ENCODE peak calls at places on chromosome 21, in ten cellular contexts. W, G, Y, J, R, E, I, X, A and Z are unnamed samples.

GRCh38 chr21:31397939-31398338 is 53.9 kb upstream of the TIAM1 start:
- DNase-seq in J (no peak), E (no peak), G (no peak), Y (no peak), I (no peak), A (peak), R (no peak), X (no peak), W (peak), Z (no peak)

GRCh38 chr21:35316933-35317332 is 267.8 kb upstream of the RUNX1 start:
- DNase-seq in R (no peak), A (no peak), X (no peak), W (no peak), J (peak), E (no peak), G (no peak), Y (no peak), I (no peak), Z (no peak)

GRCh38 chr21:38699048-38699447 is 106.7 kb upstream of the ETS2 start:
- DNase-seq in A (no peak), X (no peak), J (no peak), Y (no peak), R (no peak), E (no peak), W (no peak), G (no peak), I (no peak), Z (no peak)

GRCh38 chr21:29371464-29371863 is 72.7 kb downstream of the BACH1 start:
- DNase-seq in X (no peak), J (no peak), A (no peak), Y (no peak), I (no peak), E (no peak), R (no peak), G (no peak), W (peak), Z (no peak)

GRCh38 chr21:46159390-46159789 is 4.0 kb upstream of the FTCD start:
- DNase-seq in E (no peak), Y (peak), J (peak), A (no peak), X (no peak), W (no peak), R (no peak), G (no peak), I (peak), Z (no peak)

GRCh38 chr21:31124005-31124404 is 85.7 kb upstream of the KRTAP19-8 start:
- DNase-seq in R (no peak), G (no peak), X (no peak), Y (no peak), W (no peak), E (peak), J (peak), I (no peak), A (no peak), Z (no peak)

GRCh38 chr21:46059195-46059594 is 38.7 kb upstream of the COL6A2 start:
- DNase-seq in Y (peak), J (peak), I (no peak), G (no peak), X (no peak), W (peak), E (no peak), A (no peak), R (no peak), Z (no peak)

GRCh38 chr21:31182231-31183129 is 144.2 kb upstream of the KRTAP19-8 start:
- DNase-seq in W (peak), R (no peak), X (no peak), J (no peak), I (no peak), G (no peak), Y (no peak), A (peak), E (no peak), Z (no peak)

GRCh38 chr21:42570362-42570761 is 56.7 kb downstream of the SLC37A1 start:
- DNase-seq in W (no peak), J (peak), R (no peak), I (no peak), X (no peak), A (no peak), Y (peak), E (no peak), G (no peak), Z (no peak)

GRCh38 chr21:45536301-45537081 is 5.7 kb downstream of the SLC19A1 start:
- DNase-seq in R (no peak), Y (peak), G (no peak), A (no peak), I (no peak), W (no peak), X (no peak), E (peak), J (peak), Z (no peak)

GRCh38 chr21:43196789-43197188 is 28.0 kb downstream of the CRYAA start:
- DNase-seq in A (no peak), G (no peak), R (no peak), Y (peak), X (no peak), E (no peak), W (no peak), I (peak), J (peak), Z (no peak)

GRCh38 chr21:14120091-14120734 is 90.5 kb downstream of the LIPI start:
- DNase-seq in W (peak), G (peak), E (peak), R (no peak), Y (no peak), A (peak), X (peak), J (peak), I (peak), Z (peak)

GRCh38 chr21:43924421-43925095 is 59.5 kb downstream of the AGPAT3 start:
- DNase-seq in A (no peak), G (no peak), J (no peak), W (no peak), X (no peak), Y (no peak), I (no peak), E (no peak), R (no peak), Z (no peak)

GRCh38 chr21:28657576-28657975 is 335.1 kb downstream of the LTN1 start:
- DNase-seq in J (no peak), Y (no peak), I (no peak), X (no peak), G (no peak), R (no peak), W (no peak), A (no peak), E (no peak), Z (no peak)

GRCh38 chr21:42107881-42108553 is 36.9 kb downstream of the UMODL1 start:
- DNase-seq in R (peak), X (peak), J (peak), E (peak), G (peak), Y (no peak), I (peak), A (peak), W (peak), Z (peak)

GRCh38 chr21:38487906-38488639 is 10.2 kb downstream of the ERG start:
- DNase-seq in G (no peak), A (no peak), X (no peak), R (no peak), E (no peak), Y (no peak), J (no peak), I (peak), W (no peak), Z (no peak)

GRCh38 chr21:33063365-33063883 is 6.5 kb upstream of the OLIG1 start:
- DNase-seq in W (no peak), G (no peak), E (no peak), I (no peak), R (no peak), X (no peak), Y (no peak), J (no peak), A (no peak), Z (no peak)

GRCh38 chr21:33155457-33155856 is 74.3 kb upstream of the IFNAR2 start:
- DNase-seq in J (no peak), A (no peak), E (no peak), I (no peak), Y (no peak), X (no peak), G (no peak), W (no peak), R (no peak), Z (no peak)

GRCh38 chr21:28111151-28111619 is 881.5 kb downstream of the LTN1 start:
- DNase-seq in A (no peak), Y (peak), X (peak), G (no peak), E (peak), R (peak), J (peak), W (no peak), I (peak), Z (no peak)

GRCh38 chr21:45039309-45040113 is 34.9 kb upstream of the ADARB1 start:
- DNase-seq in E (no peak), Y (no peak), G (no peak), J (no peak), X (no peak), A (no peak), R (no peak), I (no peak), W (no peak), Z (no peak)

GRCh38 chr21:33968082-33968997 is 52.7 kb upstream of the ATP5PO start:
- DNase-seq in E (no peak), Y (no peak), G (no peak), I (no peak), R (peak), J (no peak), A (no peak), W (no peak), X (peak), Z (peak)

GRCh38 chr21:45622416-45623097 is 21.0 kb upstream of the PCBP3 start:
- DNase-seq in R (no peak), Y (no peak), I (no peak), E (no peak), W (no peak), X (no peak), A (no peak), J (no peak), G (no peak), Z (no peak)

GRCh38 chr21:35208810-35209517 is 159.9 kb upstream of the RUNX1 start:
- DNase-seq in X (peak), I (no peak), W (no peak), Y (no peak), E (no peak), G (no peak), A (no peak), R (no peak), J (no peak), Z (no peak)

GRCh38 chr21:33936221-33937038 is 20.8 kb upstream of the ATP5PO start:
- DNase-seq in G (no peak), E (no peak), Y (no peak), A (peak), R (no peak), W (peak), I (no peak), X (peak), J (no peak), Z (no peak)

GRCh38 chr21:18832081-18832670 is 428.6 kb upstream of the TMPRSS15 start:
- DNase-seq in J (no peak), A (no peak), R (no peak), X (no peak), Y (no peak), G (peak), I (no peak), E (no peak), W (no peak), Z (no peak)

GRCh38 chr21:34909492-34910292 is 139.4 kb downstream of the RUNX1 start:
- DNase-seq in G (no peak), E (no peak), I (no peak), A (no peak), X (peak), R (no peak), W (no peak), J (no peak), Y (no peak), Z (no peak)

GRCh38 chr21:32844653-32845443 is 73.3 kb upstream of the PAXBP1 start:
- DNase-seq in I (no peak), R (peak), A (no peak), G (no peak), J (peak), W (no peak), X (peak), Y (no peak), E (no peak), Z (peak)

GRCh38 chr21:26965091-26965566 is 1.8 kb downstream of the ADAMTS5 start:
- DNase-seq in W (no peak), X (no peak), I (no peak), J (no peak), R (no peak), G (no peak), A (no peak), Y (no peak), E (no peak), Z (no peak)

GRCh38 chr21:20646431-20646830 is 351.8 kb upstream of the NCAM2 start:
- DNase-seq in W (no peak), Y (no peak), J (no peak), E (no peak), A (no peak), G (no peak), I (no peak), R (no peak), X (no peak), Z (no peak)

GRCh38 chr21:31580866-31581276 is 78.6 kb upstream of the SOD1 start:
- DNase-seq in X (peak), R (peak), W (peak), I (peak), Y (peak), A (peak), J (peak), G (peak), E (peak), Z (peak)

GRCh38 chr21:33265664-33266049 is 510 bp upstream of the IL10RB start:
- DNase-seq in R (no peak), E (no peak), I (peak), A (no peak), X (no peak), Y (no peak), W (no peak), J (peak), G (no peak), Z (no peak)